ENCODE peak calls at places on chromosome 1, in seven cellular contexts. M is mucosa of descending colon; D is psoas muscle; U is GM13977; C is body of pancreas; A is CD8-positive, alpha-beta T cell; R is pancreas. W is an unnamed sample.

GRCh38 chr1:72105201-72105600 is 177.1 kb downstream of the NEGR1 start:
- DNase-seq in M (no peak), D (no peak), U (no peak), C (no peak), A (no peak), R (no peak), W (no peak)

GRCh38 chr1:174359454-174359805 is 88.3 kb upstream of the GPR52 start:
- DNase-seq in M (no peak), D (no peak), U (no peak), C (no peak), A (no peak), R (no peak), W (no peak)

GRCh38 chr1:85579619-85580018 is 942 bp upstream of the CCN1 start:
- DNase-seq in M (no peak), D (no peak), U (no peak), C (peak; percentile 20), A (no peak), R (no peak), W (no peak)

GRCh38 chr1:2283991-2284895 is 56.1 kb downstream of the SKI start:
- DNase-seq in M (peak; percentile 39), D (peak; percentile 49), U (no peak), C (no peak), A (no peak), R (no peak), W (no peak)

GRCh38 chr1:51690285-51690961 is 73.5 kb downstream of the OSBPL9 start:
- DNase-seq in M (no peak), D (no peak), U (no peak), C (no peak), A (no peak), R (peak; percentile 28), W (no peak)

GRCh38 chr1:39109653-39110052 is 83.5 kb downstream of the NDUFS5 start:
- DNase-seq in M (no peak), D (no peak), U (peak; percentile 50), C (no peak), A (no peak), R (no peak), W (no peak)

GRCh38 chr1:85495556-85495955 is 30.6 kb upstream of the DDAH1 start:
- DNase-seq in M (no peak), D (peak; percentile 49), U (no peak), C (peak; percentile 14), A (no peak), R (peak; percentile 19), W (peak; percentile 12)

GRCh38 chr1:19756480-19756879 is 43.2 kb downstream of the TMCO4 start:
- DNase-seq in M (no peak), D (no peak), U (no peak), C (no peak), A (no peak), R (no peak), W (no peak)

GRCh38 chr1:232340448-232340847 is 289.5 kb downstream of the SIPA1L2 start:
- DNase-seq in M (no peak), D (no peak), U (no peak), C (no peak), A (no peak), R (no peak), W (no peak)

GRCh38 chr1:179785025-179785424 is 41.9 kb downstream of the FAM163A start:
- DNase-seq in M (no peak), D (no peak), U (no peak), C (no peak), A (no peak), R (no peak), W (no peak)

GRCh38 chr1:166200743-166201142 is 33.9 kb upstream of the FAM78B start:
- DNase-seq in M (no peak), D (no peak), U (no peak), C (no peak), A (no peak), R (no peak), W (no peak)

GRCh38 chr1:217627431-217627830 is 3.5 kb downstream of the GPATCH2 start:
- DNase-seq in M (no peak), D (no peak), U (no peak), C (no peak), A (no peak), R (no peak), W (no peak)

GRCh38 chr1:116432655-116433282 is 59.7 kb downstream of the ATP1A1 start:
- DNase-seq in M (no peak), D (no peak), U (no peak), C (no peak), A (no peak), R (no peak), W (no peak)

GRCh38 chr1:55427576-55427975 is 212.4 kb upstream of the USP24 start:
- DNase-seq in M (no peak), D (no peak), U (no peak), C (no peak), A (no peak), R (no peak), W (no peak)

GRCh38 chr1:5910666-5911065 is 81.6 kb downstream of the NPHP4 start:
- DNase-seq in M (no peak), D (no peak), U (no peak), C (no peak), A (no peak), R (no peak), W (no peak)

GRCh38 chr1:56584910-56585528 is 5.7 kb upstream of the PLPP3 start:
- DNase-seq in M (no peak), D (no peak), U (peak; percentile 52), C (peak; percentile 44), A (no peak), R (no peak), W (no peak)

GRCh38 chr1:235917267-235917811 is 50.6 kb upstream of the LYST start:
- DNase-seq in M (no peak), D (peak; percentile 73), U (peak; percentile 73), C (peak; percentile 19), A (peak; percentile 62), R (peak; percentile 61), W (peak; percentile 62)

GRCh38 chr1:54109131-54110105 is 43.4 kb downstream of the CDCP2 start:
- DNase-seq in M (no peak), D (no peak), U (no peak), C (no peak), A (no peak), R (no peak), W (no peak)

GRCh38 chr1:27648602-27649305 is 13.8 kb upstream of the FGR start:
- DNase-seq in M (no peak), D (no peak), U (no peak), C (no peak), A (no peak), R (no peak), W (no peak)

GRCh38 chr1:113830039-113830438 is 17.8 kb upstream of the RSBN1 start:
- DNase-seq in M (no peak), D (no peak), U (no peak), C (no peak), A (no peak), R (no peak), W (no peak)

GRCh38 chr1:113834716-113835115 is 22.4 kb upstream of the RSBN1 start:
- DNase-seq in M (no peak), D (no peak), U (no peak), C (no peak), A (no peak), R (no peak), W (no peak)

GRCh38 chr1:113836534-113836933 is 24.3 kb upstream of the RSBN1 start:
- DNase-seq in M (no peak), D (no peak), U (no peak), C (no peak), A (no peak), R (no peak), W (no peak)

GRCh38 chr1:113835686-113836290 is 23.5 kb upstream of the RSBN1 start:
- DNase-seq in M (no peak), D (no peak), U (peak; percentile 36), C (no peak), A (no peak), R (no peak), W (no peak)
- TF ChIP-seq CTCF in M (peak; percentile 37), D (peak; percentile 60), U (peak; percentile 36), C (peak; percentile 47), A (peak; percentile 86), R (peak; percentile 24), W (peak; percentile 77)

GRCh38 chr1:203486618-203487370 is 7.2 kb upstream of the OPTC start:
- DNase-seq in M (no peak), D (no peak), U (no peak), C (no peak), A (no peak), R (no peak), W (no peak)
- TF ChIP-seq CTCF in M (no peak), D (no peak), U (no peak), C (no peak), A (no peak), R (no peak), W (no peak)

GRCh38 chr1:226187380-226187779 is 839 bp upstream of the ACBD3 start:
- DNase-seq in M (no peak), D (no peak), U (no peak), C (no peak), A (no peak), R (no peak), W (no peak)

GRCh38 chr1:226181996-226182714 is 4.4 kb downstream of the ACBD3 start:
- DNase-seq in M (peak; percentile 55), D (peak; percentile 76), U (no peak), C (peak; percentile 56), A (no peak), R (peak; percentile 30), W (peak; percentile 46)

GRCh38 chr1:226185153-226186036 is 1.1 kb downstream of the ACBD3 start:
- DNase-seq in M (no peak), D (no peak), U (no peak), C (no peak), A (no peak), R (no peak), W (no peak)

GRCh38 chr1:226186124-226187018 is at the start of gene ACBD3:
- DNase-seq in M (peak; percentile 93), D (peak; percentile 93), U (peak; percentile 95), C (peak; percentile 83), A (peak; percentile 87), R (peak; percentile 88), W (peak; percentile 90)

GRCh38 chr1:226187019-226187322 is 430 bp upstream of the ACBD3 start:
- DNase-seq in M (no peak), D (no peak), U (no peak), C (no peak), A (no peak), R (no peak), W (no peak)
- TF ChIP-seq CTCF in M (no peak), D (no peak), U (no peak), C (no peak), A (no peak), R (no peak), W (no peak)

DNA sequence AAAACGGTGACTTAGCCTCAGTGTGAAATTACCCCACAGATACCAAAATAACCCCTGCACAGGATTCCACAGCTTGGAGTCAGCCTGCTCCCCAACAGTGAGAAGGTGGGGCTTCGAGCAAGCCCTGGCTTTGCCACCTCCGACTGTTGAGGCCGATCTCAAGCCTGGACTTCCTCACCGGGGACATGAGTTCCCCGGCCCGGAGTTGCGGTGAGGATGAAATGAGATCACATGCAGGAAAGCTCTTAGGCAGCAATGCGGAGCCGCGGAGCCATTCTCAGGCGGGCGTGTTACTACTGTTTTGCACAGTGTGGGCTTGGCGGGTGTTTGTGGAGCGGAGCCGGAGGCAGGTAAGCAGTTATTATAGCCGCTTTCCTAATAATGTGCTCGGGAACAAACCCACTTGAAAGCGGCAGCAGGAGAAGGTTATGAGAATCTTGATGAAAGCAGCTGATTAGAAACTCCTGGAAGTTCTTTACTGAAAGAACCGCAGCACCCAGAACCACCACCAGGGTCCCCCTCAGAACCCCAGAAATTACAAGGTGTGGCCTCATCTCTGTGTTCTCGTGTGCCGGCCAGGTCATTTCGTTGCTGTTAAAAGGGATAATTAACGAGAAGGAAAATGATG is 3.9 kb upstream of the CLSTN1 start:
- DNase-seq in M (peak; percentile 56), D (no peak), U (no peak), C (no peak), A (no peak), R (no peak), W (no peak)
- TF ChIP-seq CTCF in M (no peak), D (no peak), U (no peak), C (no peak), A (peak; percentile 39), R (no peak), W (no peak)

W was measured in transverse colon.